ENCODE peak calls at places on chromosome 2, in seven cellular contexts. One of them, this sample, is unnamed.

GRCh38 chr2:26640331-26640745 is 828 bp downstream of the CIB4 start:
- DNase-seq in HS-27A: peak; percentile 15
- DNase-seq in stromal cell of bone marrow: peak; percentile 61
- DNase-seq in germinal center: no peak
- DNase-seq in activated naive CD4-positive, alpha-beta T cell: no peak
- DNase-seq in neural progenitor cell: no peak
- DNase-seq in NCI-H82: peak; percentile 25
- DNase-seq in this sample: no peak

GRCh38 chr2:217905395-217905794 is 97.4 kb downstream of the TNS1 start:
- DNase-seq in neural progenitor cell: no peak
- DNase-seq in NCI-H82: no peak
- DNase-seq in HS-27A: no peak
- DNase-seq in activated naive CD4-positive, alpha-beta T cell: no peak
- DNase-seq in germinal center: no peak
- DNase-seq in stromal cell of bone marrow: no peak
- DNase-seq in this sample: no peak

GRCh38 chr2:96114546-96114902 is 1.8 kb downstream of the ADRA2B start:
- DNase-seq in activated naive CD4-positive, alpha-beta T cell: no peak
- DNase-seq in HS-27A: no peak
- DNase-seq in NCI-H82: no peak
- DNase-seq in neural progenitor cell: no peak
- DNase-seq in stromal cell of bone marrow: no peak
- DNase-seq in germinal center: no peak
- DNase-seq in this sample: no peak

GRCh38 chr2:143808166-143808565 is 678.9 kb downstream of the ARHGAP15 start:
- DNase-seq in activated naive CD4-positive, alpha-beta T cell: no peak
- DNase-seq in neural progenitor cell: no peak
- DNase-seq in germinal center: no peak
- DNase-seq in stromal cell of bone marrow: no peak
- DNase-seq in NCI-H82: no peak
- DNase-seq in HS-27A: no peak
- DNase-seq in this sample: no peak

GRCh38 chr2:8986327-8986976 is 17.0 kb downstream of the MBOAT2 start:
- DNase-seq in NCI-H82: peak; percentile 15
- DNase-seq in HS-27A: no peak
- DNase-seq in activated naive CD4-positive, alpha-beta T cell: no peak
- DNase-seq in neural progenitor cell: peak; percentile 31
- DNase-seq in stromal cell of bone marrow: no peak
- DNase-seq in germinal center: peak; percentile 15
- DNase-seq in this sample: peak; percentile 83

GRCh38 chr2:209973328-209973727 is 29.1 kb upstream of the RPE start:
- DNase-seq in activated naive CD4-positive, alpha-beta T cell: no peak
- DNase-seq in germinal center: no peak
- DNase-seq in HS-27A: no peak
- DNase-seq in NCI-H82: no peak
- DNase-seq in stromal cell of bone marrow: no peak
- DNase-seq in neural progenitor cell: no peak
- DNase-seq in this sample: no peak

GRCh38 chr2:189152476-189152875 is 27.1 kb downstream of the COL5A2 start:
- DNase-seq in germinal center: no peak
- DNase-seq in activated naive CD4-positive, alpha-beta T cell: no peak
- DNase-seq in NCI-H82: no peak
- DNase-seq in stromal cell of bone marrow: no peak
- DNase-seq in neural progenitor cell: no peak
- DNase-seq in HS-27A: no peak
- DNase-seq in this sample: no peak

GRCh38 chr2:149360106-149360505 is 29.7 kb downstream of the LYPD6 start:
- DNase-seq in stromal cell of bone marrow: no peak
- DNase-seq in neural progenitor cell: peak; percentile 21
- DNase-seq in germinal center: no peak
- DNase-seq in activated naive CD4-positive, alpha-beta T cell: no peak
- DNase-seq in NCI-H82: no peak
- DNase-seq in HS-27A: no peak
- DNase-seq in this sample: no peak

GRCh38 chr2:237060518-237061312 is 25.0 kb upstream of the COPS8 start:
- DNase-seq in stromal cell of bone marrow: peak; percentile 57
- DNase-seq in neural progenitor cell: peak; percentile 82
- DNase-seq in activated naive CD4-positive, alpha-beta T cell: no peak
- DNase-seq in HS-27A: no peak
- DNase-seq in germinal center: peak; percentile 62
- DNase-seq in NCI-H82: peak; percentile 70
- DNase-seq in this sample: peak; percentile 77

GRCh38 chr2:17615728-17616351 is 75.3 kb downstream of the VSNL1 start:
- DNase-seq in stromal cell of bone marrow: peak; percentile 68
- DNase-seq in germinal center: no peak
- DNase-seq in activated naive CD4-positive, alpha-beta T cell: no peak
- DNase-seq in HS-27A: no peak
- DNase-seq in neural progenitor cell: no peak
- DNase-seq in NCI-H82: no peak
- DNase-seq in this sample: no peak

GRCh38 chr2:219571311-219572236 is at the start of gene OBSL1:
- DNase-seq in neural progenitor cell: peak; percentile 91
- DNase-seq in activated naive CD4-positive, alpha-beta T cell: no peak
- DNase-seq in germinal center: no peak
- DNase-seq in stromal cell of bone marrow: no peak
- DNase-seq in NCI-H82: peak; percentile 96
- DNase-seq in HS-27A: no peak
- DNase-seq in this sample: no peak

GRCh38 chr2:205806126-205806905 is 124.0 kb downstream of the NRP2 start:
- DNase-seq in activated naive CD4-positive, alpha-beta T cell: no peak
- DNase-seq in HS-27A: no peak
- DNase-seq in neural progenitor cell: no peak
- DNase-seq in stromal cell of bone marrow: no peak
- DNase-seq in germinal center: no peak
- DNase-seq in NCI-H82: no peak
- DNase-seq in this sample: no peak

GRCh38 chr2:70922591-70923234 is 13.0 kb upstream of the ATP6V1B1 start:
- DNase-seq in NCI-H82: peak; percentile 93
- DNase-seq in activated naive CD4-positive, alpha-beta T cell: no peak
- DNase-seq in HS-27A: no peak
- DNase-seq in germinal center: no peak
- DNase-seq in stromal cell of bone marrow: no peak
- DNase-seq in neural progenitor cell: no peak
- DNase-seq in this sample: no peak

GRCh38 chr2:78940998-78941397 is 84.5 kb upstream of the REG3G start:
- DNase-seq in neural progenitor cell: peak; percentile 4
- DNase-seq in germinal center: no peak
- DNase-seq in NCI-H82: no peak
- DNase-seq in stromal cell of bone marrow: no peak
- DNase-seq in activated naive CD4-positive, alpha-beta T cell: no peak
- DNase-seq in HS-27A: no peak
- DNase-seq in this sample: no peak

GRCh38 chr2:172409042-172409441 is 18.3 kb upstream of the ITGA6 start:
- DNase-seq in activated naive CD4-positive, alpha-beta T cell: no peak
- DNase-seq in stromal cell of bone marrow: no peak
- DNase-seq in HS-27A: no peak
- DNase-seq in NCI-H82: no peak
- DNase-seq in germinal center: no peak
- DNase-seq in neural progenitor cell: no peak
- DNase-seq in this sample: no peak

This sample was measured in NAMALWA.